ENCODE peak calls at places on chromosomes 12 and 14, in eight cellular contexts. One of them, this sample, is unnamed.

GRCh38 chr12:111398530-111398929 is 7.2 kb upstream of the SH2B3 start:
- DNase-seq in endothelial cell: no peak
- DNase-seq in cardiac muscle cell: no peak
- DNase-seq in stimulated activated CD8-positive, alpha-beta memory T cell treated with anti-CD3 and anti-CD28 coated beads, Interleukin-15, amount 100 ng/mL, for 4 hours: no peak
- DNase-seq in stimulated activated CD4-positive, alpha-beta T cell treated with anti-CD3 and anti-CD28 coated beads, Interleukin-1b, Interleukin-23, amount 100 ng/mL, for 24 hours: no peak
- DNase-seq in HFF-Myc: no peak
- DNase-seq in WTC11: no peak
- DNase-seq in HepG2: no peak
- DNase-seq in this sample: no peak

GRCh38 chr14:46250113-46250703 is 401.4 kb downstream of the RPL10L start:
- DNase-seq in WTC11: no peak
- DNase-seq in HFF-Myc: peak; percentile 0
- DNase-seq in cardiac muscle cell: peak; percentile 24
- DNase-seq in stimulated activated CD8-positive, alpha-beta memory T cell treated with anti-CD3 and anti-CD28 coated beads, Interleukin-15, amount 100 ng/mL, for 4 hours: no peak
- DNase-seq in HepG2: peak; percentile 2
- DNase-seq in stimulated activated CD4-positive, alpha-beta T cell treated with anti-CD3 and anti-CD28 coated beads, Interleukin-1b, Interleukin-23, amount 100 ng/mL, for 24 hours: no peak
- DNase-seq in endothelial cell: peak; percentile 8
- DNase-seq in this sample: no peak

GRCh38 chr12:46382974-46383653 is 10.5 kb upstream of the SLC38A2 start:
- DNase-seq in endothelial cell: peak; percentile 89
- DNase-seq in cardiac muscle cell: peak; percentile 99
- DNase-seq in stimulated activated CD4-positive, alpha-beta T cell treated with anti-CD3 and anti-CD28 coated beads, Interleukin-1b, Interleukin-23, amount 100 ng/mL, for 24 hours: peak; percentile 90
- DNase-seq in HepG2: peak; percentile 93
- DNase-seq in WTC11: peak; percentile 90
- DNase-seq in stimulated activated CD8-positive, alpha-beta memory T cell treated with anti-CD3 and anti-CD28 coated beads, Interleukin-15, amount 100 ng/mL, for 4 hours: peak; percentile 90
- DNase-seq in HFF-Myc: peak; percentile 82
- DNase-seq in this sample: peak; percentile 96

GRCh38 chr12:115872919-115873357 is 404.6 kb downstream of the MED13L start:
- DNase-seq in stimulated activated CD8-positive, alpha-beta memory T cell treated with anti-CD3 and anti-CD28 coated beads, Interleukin-15, amount 100 ng/mL, for 4 hours: no peak
- DNase-seq in HepG2: peak; percentile 16
- DNase-seq in stimulated activated CD4-positive, alpha-beta T cell treated with anti-CD3 and anti-CD28 coated beads, Interleukin-1b, Interleukin-23, amount 100 ng/mL, for 24 hours: no peak
- DNase-seq in endothelial cell: no peak
- DNase-seq in HFF-Myc: no peak
- DNase-seq in WTC11: peak; percentile 42
- DNase-seq in cardiac muscle cell: no peak
- DNase-seq in this sample: no peak

GRCh38 chr12:13196302-13196921 is at the start of gene EMP1:
- DNase-seq in cardiac muscle cell: peak; percentile 99
- DNase-seq in HepG2: peak; percentile 29
- DNase-seq in stimulated activated CD8-positive, alpha-beta memory T cell treated with anti-CD3 and anti-CD28 coated beads, Interleukin-15, amount 100 ng/mL, for 4 hours: peak; percentile 79
- DNase-seq in WTC11: no peak
- DNase-seq in endothelial cell: no peak
- DNase-seq in stimulated activated CD4-positive, alpha-beta T cell treated with anti-CD3 and anti-CD28 coated beads, Interleukin-1b, Interleukin-23, amount 100 ng/mL, for 24 hours: peak; percentile 50
- DNase-seq in HFF-Myc: peak; percentile 100
- DNase-seq in this sample: peak; percentile 100

GRCh38 chr14:105091335-105092123 is 26.3 kb upstream of the GPR132 start:
- DNase-seq in cardiac muscle cell: peak; percentile 20
- DNase-seq in WTC11: no peak
- DNase-seq in endothelial cell: no peak
- DNase-seq in stimulated activated CD4-positive, alpha-beta T cell treated with anti-CD3 and anti-CD28 coated beads, Interleukin-1b, Interleukin-23, amount 100 ng/mL, for 24 hours: no peak
- DNase-seq in stimulated activated CD8-positive, alpha-beta memory T cell treated with anti-CD3 and anti-CD28 coated beads, Interleukin-15, amount 100 ng/mL, for 4 hours: no peak
- DNase-seq in HFF-Myc: no peak
- DNase-seq in HepG2: peak; percentile 71
- DNase-seq in this sample: no peak

GRCh38 chr14:22416193-22416592 is 172.8 kb downstream of the DAD1 start:
- DNase-seq in stimulated activated CD4-positive, alpha-beta T cell treated with anti-CD3 and anti-CD28 coated beads, Interleukin-1b, Interleukin-23, amount 100 ng/mL, for 24 hours: no peak
- DNase-seq in endothelial cell: no peak
- DNase-seq in WTC11: no peak
- DNase-seq in HFF-Myc: no peak
- DNase-seq in stimulated activated CD8-positive, alpha-beta memory T cell treated with anti-CD3 and anti-CD28 coated beads, Interleukin-15, amount 100 ng/mL, for 4 hours: no peak
- DNase-seq in cardiac muscle cell: no peak
- DNase-seq in HepG2: no peak
- DNase-seq in this sample: no peak

GRCh38 chr14:102988054-102988453 is 65.6 kb downstream of the AMN start:
- DNase-seq in stimulated activated CD8-positive, alpha-beta memory T cell treated with anti-CD3 and anti-CD28 coated beads, Interleukin-15, amount 100 ng/mL, for 4 hours: no peak
- DNase-seq in endothelial cell: no peak
- DNase-seq in cardiac muscle cell: no peak
- DNase-seq in WTC11: no peak
- DNase-seq in HFF-Myc: no peak
- DNase-seq in stimulated activated CD4-positive, alpha-beta T cell treated with anti-CD3 and anti-CD28 coated beads, Interleukin-1b, Interleukin-23, amount 100 ng/mL, for 24 hours: no peak
- DNase-seq in HepG2: no peak
- DNase-seq in this sample: no peak

GRCh38 chr14:24692382-24693352 is 58.7 kb upstream of the GZMB start:
- DNase-seq in endothelial cell: no peak
- DNase-seq in HepG2: no peak
- DNase-seq in cardiac muscle cell: no peak
- DNase-seq in stimulated activated CD4-positive, alpha-beta T cell treated with anti-CD3 and anti-CD28 coated beads, Interleukin-1b, Interleukin-23, amount 100 ng/mL, for 24 hours: no peak
- DNase-seq in WTC11: no peak
- DNase-seq in HFF-Myc: no peak
- DNase-seq in stimulated activated CD8-positive, alpha-beta memory T cell treated with anti-CD3 and anti-CD28 coated beads, Interleukin-15, amount 100 ng/mL, for 4 hours: peak; percentile 36
- DNase-seq in this sample: no peak

GRCh38 chr12:29782821-29783772 is 645 bp downstream of the TMTC1 start:
- DNase-seq in cardiac muscle cell: peak; percentile 63
- DNase-seq in stimulated activated CD4-positive, alpha-beta T cell treated with anti-CD3 and anti-CD28 coated beads, Interleukin-1b, Interleukin-23, amount 100 ng/mL, for 24 hours: no peak
- DNase-seq in WTC11: peak; percentile 61
- DNase-seq in endothelial cell: peak; percentile 35
- DNase-seq in stimulated activated CD8-positive, alpha-beta memory T cell treated with anti-CD3 and anti-CD28 coated beads, Interleukin-15, amount 100 ng/mL, for 4 hours: no peak
- DNase-seq in HFF-Myc: no peak
- DNase-seq in HepG2: no peak
- DNase-seq in this sample: no peak

GRCh38 chr14:58428011-58428807 is 690 bp downstream of the KIAA0586 start:
- DNase-seq in WTC11: no peak
- DNase-seq in endothelial cell: peak; percentile 10
- DNase-seq in HFF-Myc: peak; percentile 22
- DNase-seq in HepG2: peak; percentile 56
- DNase-seq in cardiac muscle cell: peak; percentile 61
- DNase-seq in stimulated activated CD8-positive, alpha-beta memory T cell treated with anti-CD3 and anti-CD28 coated beads, Interleukin-15, amount 100 ng/mL, for 4 hours: no peak
- DNase-seq in stimulated activated CD4-positive, alpha-beta T cell treated with anti-CD3 and anti-CD28 coated beads, Interleukin-1b, Interleukin-23, amount 100 ng/mL, for 24 hours: no peak
- DNase-seq in this sample: no peak

GRCh38 chr14:103385153-103385993 is at the start of gene MARK3:
- DNase-seq in HFF-Myc: peak; percentile 80
- DNase-seq in stimulated activated CD8-positive, alpha-beta memory T cell treated with anti-CD3 and anti-CD28 coated beads, Interleukin-15, amount 100 ng/mL, for 4 hours: peak; percentile 93
- DNase-seq in endothelial cell: peak; percentile 97
- DNase-seq in cardiac muscle cell: peak; percentile 98
- DNase-seq in stimulated activated CD4-positive, alpha-beta T cell treated with anti-CD3 and anti-CD28 coated beads, Interleukin-1b, Interleukin-23, amount 100 ng/mL, for 24 hours: peak; percentile 96
- DNase-seq in WTC11: peak; percentile 98
- DNase-seq in HepG2: peak; percentile 92
- DNase-seq in this sample: peak; percentile 93

GRCh38 chr12:130878193-130879185 is 6.6 kb downstream of the RAN start:
- DNase-seq in HepG2: no peak
- DNase-seq in WTC11: no peak
- DNase-seq in cardiac muscle cell: no peak
- DNase-seq in stimulated activated CD8-positive, alpha-beta memory T cell treated with anti-CD3 and anti-CD28 coated beads, Interleukin-15, amount 100 ng/mL, for 4 hours: no peak
- DNase-seq in stimulated activated CD4-positive, alpha-beta T cell treated with anti-CD3 and anti-CD28 coated beads, Interleukin-1b, Interleukin-23, amount 100 ng/mL, for 24 hours: no peak
- DNase-seq in endothelial cell: no peak
- DNase-seq in HFF-Myc: no peak
- DNase-seq in this sample: no peak

GRCh38 chr12:99915251-99916082 is 69.3 kb downstream of the ANKS1B start:
- DNase-seq in stimulated activated CD4-positive, alpha-beta T cell treated with anti-CD3 and anti-CD28 coated beads, Interleukin-1b, Interleukin-23, amount 100 ng/mL, for 24 hours: no peak
- DNase-seq in WTC11: no peak
- DNase-seq in endothelial cell: no peak
- DNase-seq in HepG2: no peak
- DNase-seq in HFF-Myc: no peak
- DNase-seq in cardiac muscle cell: peak; percentile 31
- DNase-seq in stimulated activated CD8-positive, alpha-beta memory T cell treated with anti-CD3 and anti-CD28 coated beads, Interleukin-15, amount 100 ng/mL, for 4 hours: no peak
- DNase-seq in this sample: no peak

GRCh38 chr12:124302807-124303578 is 8.1 kb downstream of the RFLNA start:
- DNase-seq in cardiac muscle cell: no peak
- DNase-seq in HepG2: no peak
- DNase-seq in endothelial cell: no peak
- DNase-seq in stimulated activated CD4-positive, alpha-beta T cell treated with anti-CD3 and anti-CD28 coated beads, Interleukin-1b, Interleukin-23, amount 100 ng/mL, for 24 hours: no peak
- DNase-seq in stimulated activated CD8-positive, alpha-beta memory T cell treated with anti-CD3 and anti-CD28 coated beads, Interleukin-15, amount 100 ng/mL, for 4 hours: no peak
- DNase-seq in WTC11: no peak
- DNase-seq in HFF-Myc: no peak
- DNase-seq in this sample: no peak

GRCh38 chr12:97984951-97985350 is 522.3 kb downstream of the RMST start:
- DNase-seq in endothelial cell: no peak
- DNase-seq in HepG2: no peak
- DNase-seq in stimulated activated CD4-positive, alpha-beta T cell treated with anti-CD3 and anti-CD28 coated beads, Interleukin-1b, Interleukin-23, amount 100 ng/mL, for 24 hours: no peak
- DNase-seq in cardiac muscle cell: no peak
- DNase-seq in WTC11: no peak
- DNase-seq in HFF-Myc: no peak
- DNase-seq in stimulated activated CD8-positive, alpha-beta memory T cell treated with anti-CD3 and anti-CD28 coated beads, Interleukin-15, amount 100 ng/mL, for 4 hours: no peak
- DNase-seq in this sample: no peak

GRCh38 chr14:103546651-103547454 is 15.6 kb downstream of the BAG5 start:
- DNase-seq in HepG2: peak; percentile 44
- DNase-seq in stimulated activated CD8-positive, alpha-beta memory T cell treated with anti-CD3 and anti-CD28 coated beads, Interleukin-15, amount 100 ng/mL, for 4 hours: peak; percentile 52
- DNase-seq in endothelial cell: peak; percentile 78
- DNase-seq in stimulated activated CD4-positive, alpha-beta T cell treated with anti-CD3 and anti-CD28 coated beads, Interleukin-1b, Interleukin-23, amount 100 ng/mL, for 24 hours: peak; percentile 65
- DNase-seq in HFF-Myc: no peak
- DNase-seq in cardiac muscle cell: peak; percentile 59
- DNase-seq in WTC11: peak; percentile 94
- DNase-seq in this sample: no peak

GRCh38 chr14:77498120-77498979 is at the start of gene ISM2:
- DNase-seq in stimulated activated CD4-positive, alpha-beta T cell treated with anti-CD3 and anti-CD28 coated beads, Interleukin-1b, Interleukin-23, amount 100 ng/mL, for 24 hours: peak; percentile 25
- DNase-seq in WTC11: peak; percentile 63
- DNase-seq in HFF-Myc: no peak
- DNase-seq in stimulated activated CD8-positive, alpha-beta memory T cell treated with anti-CD3 and anti-CD28 coated beads, Interleukin-15, amount 100 ng/mL, for 4 hours: no peak
- DNase-seq in HepG2: peak; percentile 44
- DNase-seq in endothelial cell: peak; percentile 48
- DNase-seq in cardiac muscle cell: peak; percentile 56
- DNase-seq in this sample: no peak

GRCh38 chr12:20950248-20950647 is 139.7 kb downstream of the SLCO1B3 start:
- DNase-seq in cardiac muscle cell: peak; percentile 15
- DNase-seq in endothelial cell: no peak
- DNase-seq in stimulated activated CD8-positive, alpha-beta memory T cell treated with anti-CD3 and anti-CD28 coated beads, Interleukin-15, amount 100 ng/mL, for 4 hours: no peak
- DNase-seq in HFF-Myc: no peak
- DNase-seq in stimulated activated CD4-positive, alpha-beta T cell treated with anti-CD3 and anti-CD28 coated beads, Interleukin-1b, Interleukin-23, amount 100 ng/mL, for 24 hours: no peak
- DNase-seq in WTC11: no peak
- DNase-seq in HepG2: peak; percentile 6
- DNase-seq in this sample: no peak

GRCh38 chr14:67736771-67737170 is 35.1 kb downstream of the RDH12 start:
- DNase-seq in HepG2: no peak
- DNase-seq in cardiac muscle cell: no peak
- DNase-seq in HFF-Myc: no peak
- DNase-seq in WTC11: no peak
- DNase-seq in stimulated activated CD4-positive, alpha-beta T cell treated with anti-CD3 and anti-CD28 coated beads, Interleukin-1b, Interleukin-23, amount 100 ng/mL, for 24 hours: no peak
- DNase-seq in endothelial cell: no peak
- DNase-seq in stimulated activated CD8-positive, alpha-beta memory T cell treated with anti-CD3 and anti-CD28 coated beads, Interleukin-15, amount 100 ng/mL, for 4 hours: no peak
- DNase-seq in this sample: no peak

GRCh38 chr14:64812412-64812811 is 67.3 kb downstream of the SPTB start:
- DNase-seq in WTC11: peak; percentile 73
- DNase-seq in cardiac muscle cell: no peak
- DNase-seq in HFF-Myc: no peak
- DNase-seq in HepG2: no peak
- DNase-seq in stimulated activated CD8-positive, alpha-beta memory T cell treated with anti-CD3 and anti-CD28 coated beads, Interleukin-15, amount 100 ng/mL, for 4 hours: peak; percentile 5
- DNase-seq in endothelial cell: no peak
- DNase-seq in stimulated activated CD4-positive, alpha-beta T cell treated with anti-CD3 and anti-CD28 coated beads, Interleukin-1b, Interleukin-23, amount 100 ng/mL, for 24 hours: no peak
- DNase-seq in this sample: no peak

GRCh38 chr12:72271741-72272661 is at the start of gene TRHDE:
- DNase-seq in WTC11: peak; percentile 64
- DNase-seq in stimulated activated CD4-positive, alpha-beta T cell treated with anti-CD3 and anti-CD28 coated beads, Interleukin-1b, Interleukin-23, amount 100 ng/mL, for 24 hours: no peak
- DNase-seq in endothelial cell: peak; percentile 46
- DNase-seq in HepG2: no peak
- DNase-seq in HFF-Myc: no peak
- DNase-seq in cardiac muscle cell: peak; percentile 35
- DNase-seq in stimulated activated CD8-positive, alpha-beta memory T cell treated with anti-CD3 and anti-CD28 coated beads, Interleukin-15, amount 100 ng/mL, for 4 hours: no peak
- DNase-seq in this sample: no peak

GRCh38 chr14:50366115-50366514 is 30.6 kb downstream of the CDKL1 start:
- DNase-seq in cardiac muscle cell: no peak
- DNase-seq in HepG2: no peak
- DNase-seq in endothelial cell: no peak
- DNase-seq in stimulated activated CD4-positive, alpha-beta T cell treated with anti-CD3 and anti-CD28 coated beads, Interleukin-1b, Interleukin-23, amount 100 ng/mL, for 24 hours: no peak
- DNase-seq in stimulated activated CD8-positive, alpha-beta memory T cell treated with anti-CD3 and anti-CD28 coated beads, Interleukin-15, amount 100 ng/mL, for 4 hours: no peak
- DNase-seq in HFF-Myc: no peak
- DNase-seq in WTC11: no peak
- DNase-seq in this sample: no peak

GRCh38 chr12:116818341-116818856 is 62.8 kb downstream of the HRK start:
- DNase-seq in WTC11: no peak
- DNase-seq in stimulated activated CD8-positive, alpha-beta memory T cell treated with anti-CD3 and anti-CD28 coated beads, Interleukin-15, amount 100 ng/mL, for 4 hours: no peak
- DNase-seq in HepG2: no peak
- DNase-seq in HFF-Myc: no peak
- DNase-seq in endothelial cell: no peak
- DNase-seq in cardiac muscle cell: peak; percentile 42
- DNase-seq in stimulated activated CD4-positive, alpha-beta T cell treated with anti-CD3 and anti-CD28 coated beads, Interleukin-1b, Interleukin-23, amount 100 ng/mL, for 24 hours: no peak
- DNase-seq in this sample: no peak

GRCh38 chr12:75666126-75666979 is 154.9 kb upstream of the KRR1 start:
- DNase-seq in HepG2: peak; percentile 97
- DNase-seq in WTC11: no peak
- DNase-seq in endothelial cell: no peak
- DNase-seq in stimulated activated CD8-positive, alpha-beta memory T cell treated with anti-CD3 and anti-CD28 coated beads, Interleukin-15, amount 100 ng/mL, for 4 hours: no peak
- DNase-seq in cardiac muscle cell: peak; percentile 41
- DNase-seq in HFF-Myc: no peak
- DNase-seq in stimulated activated CD4-positive, alpha-beta T cell treated with anti-CD3 and anti-CD28 coated beads, Interleukin-1b, Interleukin-23, amount 100 ng/mL, for 24 hours: no peak
- DNase-seq in this sample: no peak

GRCh38 chr12:42508913-42509312 is 80.6 kb downstream of the PRICKLE1 start:
- DNase-seq in stimulated activated CD8-positive, alpha-beta memory T cell treated with anti-CD3 and anti-CD28 coated beads, Interleukin-15, amount 100 ng/mL, for 4 hours: no peak
- DNase-seq in stimulated activated CD4-positive, alpha-beta T cell treated with anti-CD3 and anti-CD28 coated beads, Interleukin-1b, Interleukin-23, amount 100 ng/mL, for 24 hours: no peak
- DNase-seq in endothelial cell: no peak
- DNase-seq in WTC11: no peak
- DNase-seq in HepG2: no peak
- DNase-seq in cardiac muscle cell: no peak
- DNase-seq in HFF-Myc: no peak
- DNase-seq in this sample: no peak

GRCh38 chr12:116402163-116402939 is 124.9 kb upstream of the MED13L start:
- DNase-seq in endothelial cell: no peak
- DNase-seq in stimulated activated CD4-positive, alpha-beta T cell treated with anti-CD3 and anti-CD28 coated beads, Interleukin-1b, Interleukin-23, amount 100 ng/mL, for 24 hours: no peak
- DNase-seq in stimulated activated CD8-positive, alpha-beta memory T cell treated with anti-CD3 and anti-CD28 coated beads, Interleukin-15, amount 100 ng/mL, for 4 hours: no peak
- DNase-seq in WTC11: no peak
- DNase-seq in HepG2: no peak
- DNase-seq in HFF-Myc: no peak
- DNase-seq in cardiac muscle cell: no peak
- DNase-seq in this sample: no peak

GRCh38 chr14:49783394-49784010 is 15.5 kb downstream of the KLHDC2 start:
- DNase-seq in stimulated activated CD8-positive, alpha-beta memory T cell treated with anti-CD3 and anti-CD28 coated beads, Interleukin-15, amount 100 ng/mL, for 4 hours: no peak
- DNase-seq in HepG2: no peak
- DNase-seq in endothelial cell: no peak
- DNase-seq in stimulated activated CD4-positive, alpha-beta T cell treated with anti-CD3 and anti-CD28 coated beads, Interleukin-1b, Interleukin-23, amount 100 ng/mL, for 24 hours: no peak
- DNase-seq in HFF-Myc: no peak
- DNase-seq in WTC11: no peak
- DNase-seq in cardiac muscle cell: no peak
- DNase-seq in this sample: no peak

GRCh38 chr14:104635717-104636116 is 31.1 kb upstream of the TMEM179 start:
- DNase-seq in endothelial cell: no peak
- DNase-seq in HepG2: no peak
- DNase-seq in WTC11: no peak
- DNase-seq in HFF-Myc: no peak
- DNase-seq in stimulated activated CD4-positive, alpha-beta T cell treated with anti-CD3 and anti-CD28 coated beads, Interleukin-1b, Interleukin-23, amount 100 ng/mL, for 24 hours: no peak
- DNase-seq in cardiac muscle cell: no peak
- DNase-seq in stimulated activated CD8-positive, alpha-beta memory T cell treated with anti-CD3 and anti-CD28 coated beads, Interleukin-15, amount 100 ng/mL, for 4 hours: no peak
- DNase-seq in this sample: no peak

GRCh38 chr12:7645395-7646177 is 20.1 kb downstream of the APOBEC1 start:
- DNase-seq in stimulated activated CD4-positive, alpha-beta T cell treated with anti-CD3 and anti-CD28 coated beads, Interleukin-1b, Interleukin-23, amount 100 ng/mL, for 24 hours: no peak
- DNase-seq in endothelial cell: no peak
- DNase-seq in HepG2: peak; percentile 6
- DNase-seq in cardiac muscle cell: peak; percentile 47
- DNase-seq in WTC11: peak; percentile 34
- DNase-seq in stimulated activated CD8-positive, alpha-beta memory T cell treated with anti-CD3 and anti-CD28 coated beads, Interleukin-15, amount 100 ng/mL, for 4 hours: no peak
- DNase-seq in HFF-Myc: no peak
- DNase-seq in this sample: peak; percentile 15

GRCh38 chr14:94543450-94544123 is 17.7 kb upstream of the SERPINA4 start:
- DNase-seq in cardiac muscle cell: no peak
- DNase-seq in stimulated activated CD8-positive, alpha-beta memory T cell treated with anti-CD3 and anti-CD28 coated beads, Interleukin-15, amount 100 ng/mL, for 4 hours: no peak
- DNase-seq in stimulated activated CD4-positive, alpha-beta T cell treated with anti-CD3 and anti-CD28 coated beads, Interleukin-1b, Interleukin-23, amount 100 ng/mL, for 24 hours: no peak
- DNase-seq in WTC11: no peak
- DNase-seq in endothelial cell: no peak
- DNase-seq in HepG2: peak; percentile 39
- DNase-seq in HFF-Myc: no peak
- DNase-seq in this sample: no peak

GRCh38 chr14:99055816-99056215 is 216.2 kb downstream of the BCL11B start:
- DNase-seq in stimulated activated CD8-positive, alpha-beta memory T cell treated with anti-CD3 and anti-CD28 coated beads, Interleukin-15, amount 100 ng/mL, for 4 hours: peak; percentile 37
- DNase-seq in HepG2: no peak
- DNase-seq in cardiac muscle cell: no peak
- DNase-seq in stimulated activated CD4-positive, alpha-beta T cell treated with anti-CD3 and anti-CD28 coated beads, Interleukin-1b, Interleukin-23, amount 100 ng/mL, for 24 hours: no peak
- DNase-seq in WTC11: no peak
- DNase-seq in HFF-Myc: no peak
- DNase-seq in endothelial cell: no peak
- DNase-seq in this sample: no peak

GRCh38 chr12:27606986-27607385 is 83.0 kb downstream of the PPFIBP1 start:
- DNase-seq in stimulated activated CD4-positive, alpha-beta T cell treated with anti-CD3 and anti-CD28 coated beads, Interleukin-1b, Interleukin-23, amount 100 ng/mL, for 24 hours: no peak
- DNase-seq in stimulated activated CD8-positive, alpha-beta memory T cell treated with anti-CD3 and anti-CD28 coated beads, Interleukin-15, amount 100 ng/mL, for 4 hours: no peak
- DNase-seq in WTC11: no peak
- DNase-seq in HFF-Myc: no peak
- DNase-seq in endothelial cell: no peak
- DNase-seq in HepG2: peak; percentile 14
- DNase-seq in cardiac muscle cell: no peak
- DNase-seq in this sample: no peak

GRCh38 chr12:93221841-93222240 is 155.9 kb upstream of the NUDT4 start:
- DNase-seq in HepG2: peak; percentile 71
- DNase-seq in HFF-Myc: no peak
- DNase-seq in cardiac muscle cell: no peak
- DNase-seq in stimulated activated CD4-positive, alpha-beta T cell treated with anti-CD3 and anti-CD28 coated beads, Interleukin-1b, Interleukin-23, amount 100 ng/mL, for 24 hours: no peak
- DNase-seq in WTC11: no peak
- DNase-seq in endothelial cell: no peak
- DNase-seq in stimulated activated CD8-positive, alpha-beta memory T cell treated with anti-CD3 and anti-CD28 coated beads, Interleukin-15, amount 100 ng/mL, for 4 hours: no peak
- DNase-seq in this sample: no peak

This sample was measured in GM04504.